ENCODE peak calls at places on chromosomes 6 and 20, in nine cellular contexts. One of them, this sample, is unnamed.

GRCh38 chr6:76774750-76775396 is 688.4 kb downstream of the HTR1B start:
- DNase-seq in NCI-H1417: peak; percentile 78
- DNase-seq in PC-9: no peak
- DNase-seq in ACHN: no peak
- DNase-seq in pancreas: peak; percentile 57
- DNase-seq in stimulated activated CD4-positive, alpha-beta T cell treated with anti-CD3 and anti-CD28 coated beads, Interleukin-4, amount 100 ng/mL, for 48 hours: no peak
- DNase-seq in NCI-H748 treated with DMSO at 0.1 percent for 48 hours: no peak
- DNase-seq in progenitor cell of endocrine pancreas: no peak
- DNase-seq in Daoy: no peak
- DNase-seq in this sample: no peak

GRCh38 chr20:14724465-14724864 is 387.1 kb upstream of the FLRT3 start:
- DNase-seq in stimulated activated CD4-positive, alpha-beta T cell treated with anti-CD3 and anti-CD28 coated beads, Interleukin-4, amount 100 ng/mL, for 48 hours: no peak
- DNase-seq in NCI-H748 treated with DMSO at 0.1 percent for 48 hours: no peak
- DNase-seq in progenitor cell of endocrine pancreas: no peak
- DNase-seq in NCI-H1417: no peak
- DNase-seq in pancreas: no peak
- DNase-seq in ACHN: no peak
- DNase-seq in PC-9: no peak
- DNase-seq in Daoy: no peak
- DNase-seq in this sample: no peak

GRCh38 chr6:69974193-69974592 is 107.8 kb downstream of the COL19A1 start:
- DNase-seq in pancreas: no peak
- DNase-seq in ACHN: no peak
- DNase-seq in Daoy: peak; percentile 49
- DNase-seq in stimulated activated CD4-positive, alpha-beta T cell treated with anti-CD3 and anti-CD28 coated beads, Interleukin-4, amount 100 ng/mL, for 48 hours: no peak
- DNase-seq in progenitor cell of endocrine pancreas: no peak
- DNase-seq in NCI-H1417: peak; percentile 70
- DNase-seq in PC-9: no peak
- DNase-seq in NCI-H748 treated with DMSO at 0.1 percent for 48 hours: peak; percentile 65
- DNase-seq in this sample: peak; percentile 63

GRCh38 chr6:30787954-30788353 is 43.6 kb upstream of the IER3 start:
- DNase-seq in pancreas: no peak
- DNase-seq in NCI-H748 treated with DMSO at 0.1 percent for 48 hours: no peak
- DNase-seq in PC-9: no peak
- DNase-seq in ACHN: no peak
- DNase-seq in NCI-H1417: no peak
- DNase-seq in Daoy: peak; percentile 71
- DNase-seq in progenitor cell of endocrine pancreas: no peak
- DNase-seq in stimulated activated CD4-positive, alpha-beta T cell treated with anti-CD3 and anti-CD28 coated beads, Interleukin-4, amount 100 ng/mL, for 48 hours: no peak
- DNase-seq in this sample: no peak

GRCh38 chr6:166786704-166787293 is 159.7 kb upstream of the RPS6KA2 start:
- DNase-seq in progenitor cell of endocrine pancreas: no peak
- DNase-seq in Daoy: peak; percentile 36
- DNase-seq in NCI-H1417: peak; percentile 92
- DNase-seq in ACHN: peak; percentile 69
- DNase-seq in NCI-H748 treated with DMSO at 0.1 percent for 48 hours: peak; percentile 34
- DNase-seq in PC-9: no peak
- DNase-seq in stimulated activated CD4-positive, alpha-beta T cell treated with anti-CD3 and anti-CD28 coated beads, Interleukin-4, amount 100 ng/mL, for 48 hours: no peak
- DNase-seq in pancreas: no peak
- DNase-seq in this sample: peak; percentile 35

GRCh38 chr6:157763129-157763893 is 59.7 kb upstream of the SNX9 start:
- DNase-seq in ACHN: peak; percentile 92
- DNase-seq in NCI-H1417: peak; percentile 90
- DNase-seq in stimulated activated CD4-positive, alpha-beta T cell treated with anti-CD3 and anti-CD28 coated beads, Interleukin-4, amount 100 ng/mL, for 48 hours: no peak
- DNase-seq in pancreas: peak; percentile 98
- DNase-seq in Daoy: peak; percentile 96
- DNase-seq in progenitor cell of endocrine pancreas: no peak
- DNase-seq in PC-9: peak; percentile 95
- DNase-seq in NCI-H748 treated with DMSO at 0.1 percent for 48 hours: peak; percentile 51
- DNase-seq in this sample: peak; percentile 75

GRCh38 chr20:53371216-53371615 is 222.4 kb downstream of the ZNF217 start:
- DNase-seq in NCI-H748 treated with DMSO at 0.1 percent for 48 hours: no peak
- DNase-seq in ACHN: no peak
- DNase-seq in pancreas: no peak
- DNase-seq in progenitor cell of endocrine pancreas: no peak
- DNase-seq in PC-9: no peak
- DNase-seq in NCI-H1417: no peak
- DNase-seq in stimulated activated CD4-positive, alpha-beta T cell treated with anti-CD3 and anti-CD28 coated beads, Interleukin-4, amount 100 ng/mL, for 48 hours: no peak
- DNase-seq in Daoy: no peak
- DNase-seq in this sample: no peak

GRCh38 chr20:12152996-12153395 is 235.3 kb downstream of the BTBD3 start:
- DNase-seq in NCI-H748 treated with DMSO at 0.1 percent for 48 hours: no peak
- DNase-seq in progenitor cell of endocrine pancreas: no peak
- DNase-seq in ACHN: no peak
- DNase-seq in NCI-H1417: no peak
- DNase-seq in PC-9: no peak
- DNase-seq in pancreas: no peak
- DNase-seq in stimulated activated CD4-positive, alpha-beta T cell treated with anti-CD3 and anti-CD28 coated beads, Interleukin-4, amount 100 ng/mL, for 48 hours: no peak
- DNase-seq in Daoy: peak; percentile 47
- DNase-seq in this sample: no peak

GRCh38 chr20:53570446-53571276 is 23.0 kb downstream of the ZNF217 start:
- DNase-seq in stimulated activated CD4-positive, alpha-beta T cell treated with anti-CD3 and anti-CD28 coated beads, Interleukin-4, amount 100 ng/mL, for 48 hours: no peak
- DNase-seq in Daoy: no peak
- DNase-seq in pancreas: no peak
- DNase-seq in PC-9: no peak
- DNase-seq in progenitor cell of endocrine pancreas: no peak
- DNase-seq in ACHN: no peak
- DNase-seq in NCI-H1417: no peak
- DNase-seq in NCI-H748 treated with DMSO at 0.1 percent for 48 hours: no peak
- DNase-seq in this sample: no peak

GRCh38 chr20:25160897-25161296 is 34.6 kb upstream of the ENTPD6 start:
- DNase-seq in progenitor cell of endocrine pancreas: no peak
- DNase-seq in Daoy: no peak
- DNase-seq in NCI-H1417: no peak
- DNase-seq in stimulated activated CD4-positive, alpha-beta T cell treated with anti-CD3 and anti-CD28 coated beads, Interleukin-4, amount 100 ng/mL, for 48 hours: no peak
- DNase-seq in ACHN: no peak
- DNase-seq in pancreas: no peak
- DNase-seq in PC-9: no peak
- DNase-seq in NCI-H748 treated with DMSO at 0.1 percent for 48 hours: no peak
- DNase-seq in this sample: no peak

GRCh38 chr20:1813101-1813529 is 82.1 kb upstream of the SIRPA start:
- DNase-seq in stimulated activated CD4-positive, alpha-beta T cell treated with anti-CD3 and anti-CD28 coated beads, Interleukin-4, amount 100 ng/mL, for 48 hours: no peak
- DNase-seq in pancreas: no peak
- DNase-seq in NCI-H748 treated with DMSO at 0.1 percent for 48 hours: no peak
- DNase-seq in Daoy: peak; percentile 84
- DNase-seq in ACHN: peak; percentile 73
- DNase-seq in PC-9: peak; percentile 76
- DNase-seq in NCI-H1417: no peak
- DNase-seq in progenitor cell of endocrine pancreas: no peak
- DNase-seq in this sample: no peak

GRCh38 chr6:126050795-126051194 is 64.5 kb downstream of the TRMT11 start:
- DNase-seq in stimulated activated CD4-positive, alpha-beta T cell treated with anti-CD3 and anti-CD28 coated beads, Interleukin-4, amount 100 ng/mL, for 48 hours: no peak
- DNase-seq in Daoy: no peak
- DNase-seq in NCI-H1417: no peak
- DNase-seq in progenitor cell of endocrine pancreas: no peak
- DNase-seq in PC-9: no peak
- DNase-seq in pancreas: no peak
- DNase-seq in NCI-H748 treated with DMSO at 0.1 percent for 48 hours: no peak
- DNase-seq in ACHN: no peak
- DNase-seq in this sample: no peak

GRCh38 chr20:35004051-35004725 is 48.5 kb downstream of the MYH7B start:
- DNase-seq in stimulated activated CD4-positive, alpha-beta T cell treated with anti-CD3 and anti-CD28 coated beads, Interleukin-4, amount 100 ng/mL, for 48 hours: no peak
- DNase-seq in progenitor cell of endocrine pancreas: no peak
- DNase-seq in ACHN: no peak
- DNase-seq in pancreas: peak; percentile 35
- DNase-seq in NCI-H748 treated with DMSO at 0.1 percent for 48 hours: no peak
- DNase-seq in PC-9: no peak
- DNase-seq in Daoy: no peak
- DNase-seq in NCI-H1417: no peak
- DNase-seq in this sample: no peak

GRCh38 chr20:53899351-53900167 is 170.8 kb downstream of the BCAS1 start:
- DNase-seq in PC-9: peak; percentile 55
- DNase-seq in progenitor cell of endocrine pancreas: no peak
- DNase-seq in stimulated activated CD4-positive, alpha-beta T cell treated with anti-CD3 and anti-CD28 coated beads, Interleukin-4, amount 100 ng/mL, for 48 hours: peak; percentile 55
- DNase-seq in Daoy: peak; percentile 96
- DNase-seq in ACHN: peak; percentile 89
- DNase-seq in NCI-H748 treated with DMSO at 0.1 percent for 48 hours: no peak
- DNase-seq in pancreas: no peak
- DNase-seq in NCI-H1417: no peak
- DNase-seq in this sample: no peak

This sample was measured in COR-L47.